ENCODE peak calls at places on chromosomes 6 and 20, in four cellular contexts. One of them, this sample, is unnamed.

GRCh38 chr20:2687514-2687913 is 5.1 kb upstream of the EBF4 start:
- DNase-seq in H1: no peak
- DNase-seq in transverse colon: no peak
- DNase-seq in stomach: no peak
- DNase-seq in this sample: no peak

GRCh38 chr6:57097596-57097995 is 7.6 kb downstream of the ZNF451 start:
- DNase-seq in H1: no peak
- DNase-seq in transverse colon: no peak
- DNase-seq in stomach: no peak
- DNase-seq in this sample: no peak

GRCh38 chr6:6557871-6558270 is 30.6 kb upstream of the LY86 start:
- DNase-seq in transverse colon: no peak
- DNase-seq in H1: no peak
- DNase-seq in stomach: no peak
- DNase-seq in this sample: no peak

GRCh38 chr20:8449120-8449519 is 317.1 kb downstream of the PLCB1 start:
- DNase-seq in transverse colon: no peak
- DNase-seq in stomach: no peak
- DNase-seq in H1: no peak
- DNase-seq in this sample: no peak

GRCh38 chr6:82331031-82331773 is 32.4 kb upstream of the TPBG start:
- DNase-seq in stomach: no peak
- DNase-seq in transverse colon: no peak
- DNase-seq in H1: no peak
- DNase-seq in this sample: no peak

GRCh38 chr20:24812356-24812755 is 136.7 kb upstream of the CST7 start:
- DNase-seq in transverse colon: no peak
- DNase-seq in stomach: no peak
- DNase-seq in H1: no peak
- DNase-seq in this sample: no peak

GRCh38 chr6:133225560-133225959 is 15.6 kb upstream of the EYA4 start:
- DNase-seq in H1: no peak
- DNase-seq in transverse colon: no peak
- DNase-seq in stomach: no peak
- DNase-seq in this sample: no peak

GRCh38 chr6:143187173-143187908 is 126.7 kb downstream of the AIG1 start:
- DNase-seq in stomach: no peak
- DNase-seq in H1: no peak
- DNase-seq in transverse colon: no peak
- DNase-seq in this sample: no peak

GRCh38 chr6:33073431-33073871 is at the start of gene HLA-DPA1:
- DNase-seq in H1: no peak
- DNase-seq in transverse colon: peak
- DNase-seq in stomach: peak
- DNase-seq in this sample: no peak

GRCh38 chr20:41571006-41571405 is 47.2 kb downstream of the CHD6 start:
- DNase-seq in stomach: no peak
- DNase-seq in transverse colon: no peak
- DNase-seq in H1: no peak
- DNase-seq in this sample: no peak

GRCh38 chr6:35302604-35303218 is 5.1 kb downstream of the DEF6 start:
- DNase-seq in stomach: peak
- DNase-seq in transverse colon: peak
- DNase-seq in H1: no peak
- DNase-seq in this sample: peak

GRCh38 chr6:129733290-129733689 is 23.3 kb upstream of the ARHGAP18 start:
- DNase-seq in stomach: no peak
- DNase-seq in transverse colon: no peak
- DNase-seq in H1: no peak
- DNase-seq in this sample: no peak

GRCh38 chr20:36756482-36756881 is 10.6 kb upstream of the NDRG3 start:
- DNase-seq in H1: no peak
- DNase-seq in transverse colon: no peak
- DNase-seq in stomach: no peak
- DNase-seq in this sample: no peak

GRCh38 chr20:36758276-36758675 is 12.4 kb upstream of the NDRG3 start:
- DNase-seq in H1: no peak
- DNase-seq in stomach: no peak
- DNase-seq in transverse colon: no peak
- DNase-seq in this sample: no peak

GRCh38 chr20:36754656-36755222 is 8.8 kb upstream of the NDRG3 start:
- DNase-seq in transverse colon: peak
- DNase-seq in H1: no peak
- DNase-seq in stomach: no peak
- DNase-seq in this sample: no peak

GRCh38 chr20:36752582-36752981 is 6.7 kb upstream of the NDRG3 start:
- DNase-seq in H1: no peak
- DNase-seq in transverse colon: no peak
- DNase-seq in stomach: no peak
- DNase-seq in this sample: no peak
- TF ChIP-seq EP300 in H1: no peak
- TF ChIP-seq EP300 in transverse colon: no peak
- TF ChIP-seq EP300 in stomach: no peak
- TF ChIP-seq EP300 in this sample: no peak

DNA sequence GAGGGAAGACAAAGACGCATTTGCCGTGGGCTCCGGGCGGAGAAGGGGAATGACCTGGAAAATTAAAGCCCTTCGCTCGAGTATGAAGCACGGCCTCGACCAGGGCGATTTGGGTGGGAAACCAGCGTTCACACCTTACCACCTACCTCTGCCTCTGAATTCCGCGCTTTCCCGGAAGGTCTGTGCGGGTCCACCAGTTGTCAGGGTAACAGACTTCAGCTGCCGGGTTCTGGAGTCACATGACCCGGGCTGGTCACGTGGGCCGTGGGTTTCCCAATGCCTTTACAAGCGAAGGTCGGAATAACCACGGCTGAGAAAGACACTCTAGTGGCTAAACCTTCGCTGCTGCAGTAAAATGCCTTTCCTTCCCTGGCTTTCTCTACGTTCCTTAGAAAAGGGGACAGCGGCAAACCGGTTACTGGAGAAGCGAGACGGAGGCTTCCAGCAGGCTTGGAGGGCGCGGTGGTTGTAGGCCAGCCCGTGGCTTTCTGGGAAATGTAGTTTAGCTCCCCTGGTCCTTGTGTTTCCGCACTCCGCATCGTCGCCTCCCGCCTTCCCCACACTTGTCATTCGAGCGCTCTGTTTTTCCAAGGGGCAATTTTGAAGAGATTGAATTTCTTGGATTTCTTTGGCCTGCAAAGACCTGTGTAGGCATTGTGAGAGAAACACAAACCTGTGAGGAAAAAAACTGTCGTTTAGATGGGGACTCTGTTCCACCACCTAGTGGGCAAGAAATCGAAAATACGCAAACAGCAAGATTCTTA is at the start of gene CEP162:
- DNase-seq in H1: peak
- DNase-seq in stomach: peak
- DNase-seq in transverse colon: peak
- DNase-seq in this sample: peak
- TF ChIP-seq POLR2AphosphoS5 in H1: peak
- TF ChIP-seq POLR2AphosphoS5 in stomach: no peak
- TF ChIP-seq POLR2AphosphoS5 in transverse colon: no peak
- TF ChIP-seq POLR2AphosphoS5 in this sample: peak

GRCh38 chr6:13261464-13261994 is 66.8 kb downstream of the TBC1D7 start:
- DNase-seq in transverse colon: peak
- DNase-seq in H1: no peak
- DNase-seq in stomach: no peak
- DNase-seq in this sample: no peak
- TF ChIP-seq CTCF in transverse colon: no peak
- TF ChIP-seq CTCF in H1: no peak
- TF ChIP-seq CTCF in stomach: no peak
- TF ChIP-seq CTCF in this sample: no peak

GRCh38 chr6:164063346-164063745 is 648.8 kb downstream of the QKI start:
- DNase-seq in stomach: no peak
- DNase-seq in H1: no peak
- DNase-seq in transverse colon: no peak
- DNase-seq in this sample: no peak
- TF ChIP-seq EP300 in stomach: no peak
- TF ChIP-seq EP300 in H1: no peak
- TF ChIP-seq EP300 in transverse colon: no peak
- TF ChIP-seq EP300 in this sample: no peak

DNA sequence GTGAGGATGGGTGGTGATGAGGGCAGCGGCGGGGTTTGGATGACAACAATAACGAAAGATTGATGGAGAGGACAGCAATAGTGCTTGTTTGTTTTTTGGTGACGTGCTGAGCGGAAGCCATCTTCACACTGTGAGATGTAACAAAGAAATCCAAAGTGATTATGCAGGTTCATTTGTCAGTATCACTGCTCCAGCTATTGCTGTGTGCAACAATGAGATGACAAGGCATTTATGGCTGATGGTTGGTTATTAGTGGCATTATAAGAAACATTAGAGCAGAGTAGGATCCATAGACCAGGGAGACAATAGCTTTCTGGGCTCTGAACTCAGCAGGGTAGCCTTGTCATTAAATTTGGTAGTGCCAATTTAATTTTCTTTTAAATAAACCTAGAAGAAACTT is 306.8 kb downstream of the RNF144B start:
- DNase-seq in H1: no peak
- DNase-seq in transverse colon: no peak
- DNase-seq in stomach: no peak
- DNase-seq in this sample: no peak
- TF ChIP-seq POLR2AphosphoS5 in H1: no peak
- TF ChIP-seq POLR2AphosphoS5 in transverse colon: no peak
- TF ChIP-seq POLR2AphosphoS5 in stomach: no peak
- TF ChIP-seq POLR2AphosphoS5 in this sample: no peak

GRCh38 chr20:11965602-11966001 is 47.9 kb downstream of the BTBD3 start:
- DNase-seq in transverse colon: no peak
- DNase-seq in stomach: no peak
- DNase-seq in H1: no peak
- DNase-seq in this sample: no peak
- TF ChIP-seq CTCF in transverse colon: no peak
- TF ChIP-seq CTCF in stomach: no peak
- TF ChIP-seq CTCF in H1: peak
- TF ChIP-seq CTCF in this sample: no peak

GRCh38 chr6:156111913-156112312 is 656.3 kb upstream of the NOX3 start:
- DNase-seq in H1: no peak
- DNase-seq in transverse colon: no peak
- DNase-seq in stomach: no peak
- DNase-seq in this sample: no peak

GRCh38 chr6:156102129-156102528 is 646.5 kb upstream of the NOX3 start:
- DNase-seq in transverse colon: peak
- DNase-seq in H1: no peak
- DNase-seq in stomach: no peak
- DNase-seq in this sample: no peak

GRCh38 chr6:156109713-156110112 is 654.1 kb upstream of the NOX3 start:
- DNase-seq in H1: no peak
- DNase-seq in transverse colon: no peak
- DNase-seq in stomach: no peak
- DNase-seq in this sample: no peak

GRCh38 chr6:156110249-156110648 is 654.6 kb upstream of the NOX3 start:
- DNase-seq in H1: no peak
- DNase-seq in transverse colon: no peak
- DNase-seq in stomach: no peak
- DNase-seq in this sample: no peak

GRCh38 chr6:156107514-156108150 is 652.0 kb upstream of the NOX3 start:
- DNase-seq in transverse colon: no peak
- DNase-seq in stomach: no peak
- DNase-seq in H1: no peak
- DNase-seq in this sample: no peak
- TF ChIP-seq EP300 in transverse colon: no peak
- TF ChIP-seq EP300 in stomach: no peak
- TF ChIP-seq EP300 in H1: no peak
- TF ChIP-seq EP300 in this sample: no peak